ENCODE peak calls at places on chromosomes 11 and 22, in eight cellular contexts. One of them, this sample, is unnamed.

GRCh38 chr11:3866206-3866605 is 10.7 kb downstream of the STIM1 start:
- DNase-seq in thoracic aorta: no peak
- DNase-seq in stimulated activated CD4-positive, alpha-beta T cell treated with anti-CD3 and anti-CD28 coated beads, Interleukin-12 subunit alpha, Interleukin-12 subunit beta, amount 100 ng/mL, for 48 hours: no peak
- DNase-seq in germinal center: no peak
- DNase-seq in activated naive CD8-positive, alpha-beta T cell treated with anti-CD3 and anti-CD28 coated beads for 36 hours: no peak
- DNase-seq in IMR-90: no peak
- DNase-seq in cardiac muscle cell: peak
- DNase-seq in Calu3: no peak
- DNase-seq in this sample: no peak

GRCh38 chr22:42365337-42365865 is 66.8 kb downstream of the NFAM1 start:
- DNase-seq in thoracic aorta: no peak
- DNase-seq in stimulated activated CD4-positive, alpha-beta T cell treated with anti-CD3 and anti-CD28 coated beads, Interleukin-12 subunit alpha, Interleukin-12 subunit beta, amount 100 ng/mL, for 48 hours: no peak
- DNase-seq in germinal center: no peak
- DNase-seq in activated naive CD8-positive, alpha-beta T cell treated with anti-CD3 and anti-CD28 coated beads for 36 hours: no peak
- DNase-seq in IMR-90: no peak
- DNase-seq in cardiac muscle cell: no peak
- DNase-seq in Calu3: no peak
- DNase-seq in this sample: no peak

GRCh38 chr11:79902493-79902892 is 461.7 kb upstream of the TENM4 start:
- DNase-seq in thoracic aorta: no peak
- DNase-seq in stimulated activated CD4-positive, alpha-beta T cell treated with anti-CD3 and anti-CD28 coated beads, Interleukin-12 subunit alpha, Interleukin-12 subunit beta, amount 100 ng/mL, for 48 hours: no peak
- DNase-seq in germinal center: no peak
- DNase-seq in activated naive CD8-positive, alpha-beta T cell treated with anti-CD3 and anti-CD28 coated beads for 36 hours: no peak
- DNase-seq in IMR-90: peak
- DNase-seq in cardiac muscle cell: no peak
- DNase-seq in Calu3: no peak
- DNase-seq in this sample: no peak

GRCh38 chr11:26286472-26287066 is 45.4 kb upstream of the ANO3 start:
- DNase-seq in thoracic aorta: no peak
- DNase-seq in stimulated activated CD4-positive, alpha-beta T cell treated with anti-CD3 and anti-CD28 coated beads, Interleukin-12 subunit alpha, Interleukin-12 subunit beta, amount 100 ng/mL, for 48 hours: no peak
- DNase-seq in germinal center: no peak
- DNase-seq in activated naive CD8-positive, alpha-beta T cell treated with anti-CD3 and anti-CD28 coated beads for 36 hours: no peak
- DNase-seq in IMR-90: peak
- DNase-seq in cardiac muscle cell: peak
- DNase-seq in Calu3: peak
- DNase-seq in this sample: no peak

GRCh38 chr22:23180893-23181762 is 819 bp downstream of the BCR start:
- DNase-seq in thoracic aorta: no peak
- DNase-seq in stimulated activated CD4-positive, alpha-beta T cell treated with anti-CD3 and anti-CD28 coated beads, Interleukin-12 subunit alpha, Interleukin-12 subunit beta, amount 100 ng/mL, for 48 hours: peak
- DNase-seq in germinal center: peak
- DNase-seq in activated naive CD8-positive, alpha-beta T cell treated with anti-CD3 and anti-CD28 coated beads for 36 hours: peak
- DNase-seq in IMR-90: no peak
- DNase-seq in cardiac muscle cell: no peak
- DNase-seq in Calu3: peak
- DNase-seq in this sample: no peak

GRCh38 chr11:97888641-97889040 is 1132.1 kb upstream of the CNTN5 start:
- DNase-seq in thoracic aorta: no peak
- DNase-seq in stimulated activated CD4-positive, alpha-beta T cell treated with anti-CD3 and anti-CD28 coated beads, Interleukin-12 subunit alpha, Interleukin-12 subunit beta, amount 100 ng/mL, for 48 hours: no peak
- DNase-seq in germinal center: no peak
- DNase-seq in activated naive CD8-positive, alpha-beta T cell treated with anti-CD3 and anti-CD28 coated beads for 36 hours: no peak
- DNase-seq in IMR-90: no peak
- DNase-seq in cardiac muscle cell: no peak
- DNase-seq in Calu3: no peak
- DNase-seq in this sample: no peak

GRCh38 chr11:131495417-131495816 is 125.0 kb downstream of the NTM start:
- DNase-seq in thoracic aorta: no peak
- DNase-seq in stimulated activated CD4-positive, alpha-beta T cell treated with anti-CD3 and anti-CD28 coated beads, Interleukin-12 subunit alpha, Interleukin-12 subunit beta, amount 100 ng/mL, for 48 hours: no peak
- DNase-seq in germinal center: no peak
- DNase-seq in activated naive CD8-positive, alpha-beta T cell treated with anti-CD3 and anti-CD28 coated beads for 36 hours: no peak
- DNase-seq in IMR-90: no peak
- DNase-seq in cardiac muscle cell: peak
- DNase-seq in Calu3: no peak
- DNase-seq in this sample: no peak

GRCh38 chr22:49964493-49965290 is 4.1 kb downstream of the PIM3 start:
- DNase-seq in thoracic aorta: peak
- DNase-seq in stimulated activated CD4-positive, alpha-beta T cell treated with anti-CD3 and anti-CD28 coated beads, Interleukin-12 subunit alpha, Interleukin-12 subunit beta, amount 100 ng/mL, for 48 hours: no peak
- DNase-seq in germinal center: no peak
- DNase-seq in activated naive CD8-positive, alpha-beta T cell treated with anti-CD3 and anti-CD28 coated beads for 36 hours: no peak
- DNase-seq in IMR-90: no peak
- DNase-seq in cardiac muscle cell: no peak
- DNase-seq in Calu3: no peak
- DNase-seq in this sample: no peak

GRCh38 chr11:74839445-74839844 is 90.8 kb downstream of the RNF169 start:
- DNase-seq in thoracic aorta: no peak
- DNase-seq in stimulated activated CD4-positive, alpha-beta T cell treated with anti-CD3 and anti-CD28 coated beads, Interleukin-12 subunit alpha, Interleukin-12 subunit beta, amount 100 ng/mL, for 48 hours: no peak
- DNase-seq in germinal center: no peak
- DNase-seq in activated naive CD8-positive, alpha-beta T cell treated with anti-CD3 and anti-CD28 coated beads for 36 hours: no peak
- DNase-seq in IMR-90: no peak
- DNase-seq in cardiac muscle cell: no peak
- DNase-seq in Calu3: no peak
- DNase-seq in this sample: no peak

GRCh38 chr22:46830001-46830715 is 67.7 kb downstream of the TBC1D22A start:
- DNase-seq in thoracic aorta: no peak
- DNase-seq in stimulated activated CD4-positive, alpha-beta T cell treated with anti-CD3 and anti-CD28 coated beads, Interleukin-12 subunit alpha, Interleukin-12 subunit beta, amount 100 ng/mL, for 48 hours: no peak
- DNase-seq in germinal center: no peak
- DNase-seq in activated naive CD8-positive, alpha-beta T cell treated with anti-CD3 and anti-CD28 coated beads for 36 hours: no peak
- DNase-seq in IMR-90: peak
- DNase-seq in cardiac muscle cell: peak
- DNase-seq in Calu3: peak
- DNase-seq in this sample: peak

GRCh38 chr11:12031856-12032526 is 23.6 kb upstream of the DKK3 start:
- DNase-seq in thoracic aorta: no peak
- DNase-seq in stimulated activated CD4-positive, alpha-beta T cell treated with anti-CD3 and anti-CD28 coated beads, Interleukin-12 subunit alpha, Interleukin-12 subunit beta, amount 100 ng/mL, for 48 hours: no peak
- DNase-seq in germinal center: no peak
- DNase-seq in activated naive CD8-positive, alpha-beta T cell treated with anti-CD3 and anti-CD28 coated beads for 36 hours: no peak
- DNase-seq in IMR-90: no peak
- DNase-seq in cardiac muscle cell: no peak
- DNase-seq in Calu3: no peak
- DNase-seq in this sample: no peak

GRCh38 chr11:105609832-105610781 is at the start of gene GRIA4:
- DNase-seq in thoracic aorta: no peak
- DNase-seq in stimulated activated CD4-positive, alpha-beta T cell treated with anti-CD3 and anti-CD28 coated beads, Interleukin-12 subunit alpha, Interleukin-12 subunit beta, amount 100 ng/mL, for 48 hours: no peak
- DNase-seq in germinal center: no peak
- DNase-seq in activated naive CD8-positive, alpha-beta T cell treated with anti-CD3 and anti-CD28 coated beads for 36 hours: peak
- DNase-seq in IMR-90: peak
- DNase-seq in cardiac muscle cell: peak
- DNase-seq in Calu3: no peak
- DNase-seq in this sample: peak

GRCh38 chr11:68223275-68223674 is 10.2 kb upstream of the KMT5B start:
- DNase-seq in thoracic aorta: no peak
- DNase-seq in stimulated activated CD4-positive, alpha-beta T cell treated with anti-CD3 and anti-CD28 coated beads, Interleukin-12 subunit alpha, Interleukin-12 subunit beta, amount 100 ng/mL, for 48 hours: no peak
- DNase-seq in germinal center: no peak
- DNase-seq in activated naive CD8-positive, alpha-beta T cell treated with anti-CD3 and anti-CD28 coated beads for 36 hours: no peak
- DNase-seq in IMR-90: no peak
- DNase-seq in cardiac muscle cell: no peak
- DNase-seq in Calu3: no peak
- DNase-seq in this sample: no peak

GRCh38 chr22:46320166-46320710 is 15.3 kb upstream of the TRMU start:
- DNase-seq in thoracic aorta: no peak
- DNase-seq in stimulated activated CD4-positive, alpha-beta T cell treated with anti-CD3 and anti-CD28 coated beads, Interleukin-12 subunit alpha, Interleukin-12 subunit beta, amount 100 ng/mL, for 48 hours: no peak
- DNase-seq in germinal center: no peak
- DNase-seq in activated naive CD8-positive, alpha-beta T cell treated with anti-CD3 and anti-CD28 coated beads for 36 hours: no peak
- DNase-seq in IMR-90: no peak
- DNase-seq in cardiac muscle cell: no peak
- DNase-seq in Calu3: no peak
- DNase-seq in this sample: no peak

GRCh38 chr22:49300241-49300640 is 527.4 kb downstream of the BRD1 start:
- DNase-seq in thoracic aorta: no peak
- DNase-seq in stimulated activated CD4-positive, alpha-beta T cell treated with anti-CD3 and anti-CD28 coated beads, Interleukin-12 subunit alpha, Interleukin-12 subunit beta, amount 100 ng/mL, for 48 hours: no peak
- DNase-seq in germinal center: no peak
- DNase-seq in activated naive CD8-positive, alpha-beta T cell treated with anti-CD3 and anti-CD28 coated beads for 36 hours: no peak
- DNase-seq in IMR-90: no peak
- DNase-seq in cardiac muscle cell: no peak
- DNase-seq in Calu3: no peak
- DNase-seq in this sample: peak

GRCh38 chr11:75275581-75275980 is 35.0 kb downstream of the TPBGL start:
- DNase-seq in thoracic aorta: no peak
- DNase-seq in stimulated activated CD4-positive, alpha-beta T cell treated with anti-CD3 and anti-CD28 coated beads, Interleukin-12 subunit alpha, Interleukin-12 subunit beta, amount 100 ng/mL, for 48 hours: peak
- DNase-seq in germinal center: no peak
- DNase-seq in activated naive CD8-positive, alpha-beta T cell treated with anti-CD3 and anti-CD28 coated beads for 36 hours: peak
- DNase-seq in IMR-90: peak
- DNase-seq in cardiac muscle cell: no peak
- DNase-seq in Calu3: no peak
- DNase-seq in this sample: peak

GRCh38 chr22:47552541-47553205 is 790.2 kb downstream of the TBC1D22A start:
- DNase-seq in thoracic aorta: no peak
- DNase-seq in stimulated activated CD4-positive, alpha-beta T cell treated with anti-CD3 and anti-CD28 coated beads, Interleukin-12 subunit alpha, Interleukin-12 subunit beta, amount 100 ng/mL, for 48 hours: no peak
- DNase-seq in germinal center: no peak
- DNase-seq in activated naive CD8-positive, alpha-beta T cell treated with anti-CD3 and anti-CD28 coated beads for 36 hours: no peak
- DNase-seq in IMR-90: no peak
- DNase-seq in cardiac muscle cell: no peak
- DNase-seq in Calu3: no peak
- DNase-seq in this sample: peak

GRCh38 chr11:36431429-36432092 is 78.5 kb downstream of the TRAF6 start:
- DNase-seq in thoracic aorta: no peak
- DNase-seq in stimulated activated CD4-positive, alpha-beta T cell treated with anti-CD3 and anti-CD28 coated beads, Interleukin-12 subunit alpha, Interleukin-12 subunit beta, amount 100 ng/mL, for 48 hours: peak
- DNase-seq in germinal center: no peak
- DNase-seq in activated naive CD8-positive, alpha-beta T cell treated with anti-CD3 and anti-CD28 coated beads for 36 hours: peak
- DNase-seq in IMR-90: peak
- DNase-seq in cardiac muscle cell: peak
- DNase-seq in Calu3: peak
- DNase-seq in this sample: no peak

GRCh38 chr11:34626393-34626792 is 5.5 kb downstream of the EHF start:
- DNase-seq in thoracic aorta: no peak
- DNase-seq in stimulated activated CD4-positive, alpha-beta T cell treated with anti-CD3 and anti-CD28 coated beads, Interleukin-12 subunit alpha, Interleukin-12 subunit beta, amount 100 ng/mL, for 48 hours: no peak
- DNase-seq in germinal center: no peak
- DNase-seq in activated naive CD8-positive, alpha-beta T cell treated with anti-CD3 and anti-CD28 coated beads for 36 hours: no peak
- DNase-seq in IMR-90: peak
- DNase-seq in cardiac muscle cell: no peak
- DNase-seq in Calu3: no peak
- DNase-seq in this sample: no peak

GRCh38 chr11:65420506-65421203 is 1.9 kb upstream of the NEAT1 start:
- DNase-seq in thoracic aorta: no peak
- DNase-seq in stimulated activated CD4-positive, alpha-beta T cell treated with anti-CD3 and anti-CD28 coated beads, Interleukin-12 subunit alpha, Interleukin-12 subunit beta, amount 100 ng/mL, for 48 hours: no peak
- DNase-seq in germinal center: no peak
- DNase-seq in activated naive CD8-positive, alpha-beta T cell treated with anti-CD3 and anti-CD28 coated beads for 36 hours: no peak
- DNase-seq in IMR-90: no peak
- DNase-seq in cardiac muscle cell: no peak
- DNase-seq in Calu3: no peak
- DNase-seq in this sample: no peak

GRCh38 chr11:61899146-61899841 is 7.9 kb upstream of the FADS3 start:
- DNase-seq in thoracic aorta: no peak
- DNase-seq in stimulated activated CD4-positive, alpha-beta T cell treated with anti-CD3 and anti-CD28 coated beads, Interleukin-12 subunit alpha, Interleukin-12 subunit beta, amount 100 ng/mL, for 48 hours: peak
- DNase-seq in germinal center: peak
- DNase-seq in activated naive CD8-positive, alpha-beta T cell treated with anti-CD3 and anti-CD28 coated beads for 36 hours: peak
- DNase-seq in IMR-90: peak
- DNase-seq in cardiac muscle cell: peak
- DNase-seq in Calu3: peak
- DNase-seq in this sample: peak

GRCh38 chr11:113260096-113260425 is 54.3 kb upstream of the TTC12 start:
- DNase-seq in thoracic aorta: no peak
- DNase-seq in stimulated activated CD4-positive, alpha-beta T cell treated with anti-CD3 and anti-CD28 coated beads, Interleukin-12 subunit alpha, Interleukin-12 subunit beta, amount 100 ng/mL, for 48 hours: no peak
- DNase-seq in germinal center: no peak
- DNase-seq in activated naive CD8-positive, alpha-beta T cell treated with anti-CD3 and anti-CD28 coated beads for 36 hours: no peak
- DNase-seq in IMR-90: no peak
- DNase-seq in cardiac muscle cell: no peak
- DNase-seq in Calu3: no peak
- DNase-seq in this sample: no peak

GRCh38 chr11:617912-618682 is 2.3 kb upstream of the IRF7 start:
- DNase-seq in thoracic aorta: no peak
- DNase-seq in stimulated activated CD4-positive, alpha-beta T cell treated with anti-CD3 and anti-CD28 coated beads, Interleukin-12 subunit alpha, Interleukin-12 subunit beta, amount 100 ng/mL, for 48 hours: no peak
- DNase-seq in germinal center: no peak
- DNase-seq in activated naive CD8-positive, alpha-beta T cell treated with anti-CD3 and anti-CD28 coated beads for 36 hours: no peak
- DNase-seq in IMR-90: no peak
- DNase-seq in cardiac muscle cell: no peak
- DNase-seq in Calu3: no peak
- DNase-seq in this sample: no peak

GRCh38 chr22:49086181-49086580 is 741.5 kb downstream of the BRD1 start:
- DNase-seq in thoracic aorta: no peak
- DNase-seq in stimulated activated CD4-positive, alpha-beta T cell treated with anti-CD3 and anti-CD28 coated beads, Interleukin-12 subunit alpha, Interleukin-12 subunit beta, amount 100 ng/mL, for 48 hours: no peak
- DNase-seq in germinal center: no peak
- DNase-seq in activated naive CD8-positive, alpha-beta T cell treated with anti-CD3 and anti-CD28 coated beads for 36 hours: no peak
- DNase-seq in IMR-90: no peak
- DNase-seq in cardiac muscle cell: no peak
- DNase-seq in Calu3: no peak
- DNase-seq in this sample: no peak

GRCh38 chr11:76579047-76579751 is 91.3 kb downstream of the LRRC32 start:
- DNase-seq in thoracic aorta: peak
- DNase-seq in stimulated activated CD4-positive, alpha-beta T cell treated with anti-CD3 and anti-CD28 coated beads, Interleukin-12 subunit alpha, Interleukin-12 subunit beta, amount 100 ng/mL, for 48 hours: no peak
- DNase-seq in germinal center: no peak
- DNase-seq in activated naive CD8-positive, alpha-beta T cell treated with anti-CD3 and anti-CD28 coated beads for 36 hours: no peak
- DNase-seq in IMR-90: no peak
- DNase-seq in cardiac muscle cell: peak
- DNase-seq in Calu3: no peak
- DNase-seq in this sample: no peak

GRCh38 chr11:134951305-134951700 is 539.3 kb upstream of the B3GAT1 start:
- DNase-seq in thoracic aorta: no peak
- DNase-seq in stimulated activated CD4-positive, alpha-beta T cell treated with anti-CD3 and anti-CD28 coated beads, Interleukin-12 subunit alpha, Interleukin-12 subunit beta, amount 100 ng/mL, for 48 hours: no peak
- DNase-seq in germinal center: no peak
- DNase-seq in activated naive CD8-positive, alpha-beta T cell treated with anti-CD3 and anti-CD28 coated beads for 36 hours: no peak
- DNase-seq in IMR-90: peak
- DNase-seq in cardiac muscle cell: peak
- DNase-seq in Calu3: no peak
- DNase-seq in this sample: no peak

GRCh38 chr11:1381793-1382425 is 7.8 kb upstream of the BRSK2 start:
- DNase-seq in thoracic aorta: no peak
- DNase-seq in stimulated activated CD4-positive, alpha-beta T cell treated with anti-CD3 and anti-CD28 coated beads, Interleukin-12 subunit alpha, Interleukin-12 subunit beta, amount 100 ng/mL, for 48 hours: no peak
- DNase-seq in germinal center: no peak
- DNase-seq in activated naive CD8-positive, alpha-beta T cell treated with anti-CD3 and anti-CD28 coated beads for 36 hours: no peak
- DNase-seq in IMR-90: no peak
- DNase-seq in cardiac muscle cell: no peak
- DNase-seq in Calu3: no peak
- DNase-seq in this sample: no peak

GRCh38 chr11:1836011-1836945 is 1.5 kb downstream of the SYT8 start:
- DNase-seq in thoracic aorta: no peak
- DNase-seq in stimulated activated CD4-positive, alpha-beta T cell treated with anti-CD3 and anti-CD28 coated beads, Interleukin-12 subunit alpha, Interleukin-12 subunit beta, amount 100 ng/mL, for 48 hours: no peak
- DNase-seq in germinal center: no peak
- DNase-seq in activated naive CD8-positive, alpha-beta T cell treated with anti-CD3 and anti-CD28 coated beads for 36 hours: no peak
- DNase-seq in IMR-90: no peak
- DNase-seq in cardiac muscle cell: no peak
- DNase-seq in Calu3: no peak
- DNase-seq in this sample: no peak

GRCh38 chr11:19675397-19675796 is 37.2 kb upstream of the NAV2 start:
- DNase-seq in thoracic aorta: no peak
- DNase-seq in stimulated activated CD4-positive, alpha-beta T cell treated with anti-CD3 and anti-CD28 coated beads, Interleukin-12 subunit alpha, Interleukin-12 subunit beta, amount 100 ng/mL, for 48 hours: no peak
- DNase-seq in germinal center: no peak
- DNase-seq in activated naive CD8-positive, alpha-beta T cell treated with anti-CD3 and anti-CD28 coated beads for 36 hours: no peak
- DNase-seq in IMR-90: no peak
- DNase-seq in cardiac muscle cell: no peak
- DNase-seq in Calu3: no peak
- DNase-seq in this sample: no peak

GRCh38 chr22:31944700-31945477 is 554 bp downstream of the YWHAH start:
- DNase-seq in thoracic aorta: no peak
- DNase-seq in stimulated activated CD4-positive, alpha-beta T cell treated with anti-CD3 and anti-CD28 coated beads, Interleukin-12 subunit alpha, Interleukin-12 subunit beta, amount 100 ng/mL, for 48 hours: peak
- DNase-seq in germinal center: peak
- DNase-seq in activated naive CD8-positive, alpha-beta T cell treated with anti-CD3 and anti-CD28 coated beads for 36 hours: no peak
- DNase-seq in IMR-90: no peak
- DNase-seq in cardiac muscle cell: peak
- DNase-seq in Calu3: peak
- DNase-seq in this sample: no peak

GRCh38 chr11:74024630-74025029 is 15.7 kb upstream of the UCP3 start:
- DNase-seq in thoracic aorta: peak
- DNase-seq in stimulated activated CD4-positive, alpha-beta T cell treated with anti-CD3 and anti-CD28 coated beads, Interleukin-12 subunit alpha, Interleukin-12 subunit beta, amount 100 ng/mL, for 48 hours: peak
- DNase-seq in germinal center: no peak
- DNase-seq in activated naive CD8-positive, alpha-beta T cell treated with anti-CD3 and anti-CD28 coated beads for 36 hours: peak
- DNase-seq in IMR-90: peak
- DNase-seq in cardiac muscle cell: peak
- DNase-seq in Calu3: no peak
- DNase-seq in this sample: no peak

This sample was measured in type B pancreatic cell.